ENCODE peak calls at places on chromosomes 2 and 18, in four cellular contexts. F is WTC11, J is heart left ventricle, P is thoracic aorta. Q is an unnamed sample.

GRCh38 chr2:215437614-215438013 is 1.7 kb upstream of the FN1 start:
- DNase-seq in P (no peak), J (no peak), F (no peak), Q (no peak)

GRCh38 chr2:88545118-88545517 is 82.1 kb downstream of the EIF2AK3 start:
- DNase-seq in J (no peak), F (peak; percentile 54), P (no peak), Q (no peak)

GRCh38 chr2:236642584-236643291 is 73.1 kb downstream of the ACKR3 start:
- DNase-seq in F (no peak), P (peak; percentile 93), J (peak; percentile 94), Q (peak; percentile 84)

GRCh38 chr2:36356990-36357505 is 1.5 kb downstream of the CRIM1 start:
- DNase-seq in F (no peak), P (no peak), J (peak; percentile 45), Q (no peak)

GRCh38 chr2:70984576-70985282 is 6.3 kb downstream of the ANKRD53 start:
- DNase-seq in P (no peak), F (peak; percentile 85), J (peak; percentile 60), Q (peak; percentile 47)

GRCh38 chr2:4678937-4679336 is 975.6 kb downstream of the DCDC2C start:
- DNase-seq in F (no peak), J (no peak), P (no peak), Q (no peak)

GRCh38 chr2:56025469-56026193 is 102.0 kb upstream of the EFEMP1 start:
- DNase-seq in P (no peak), J (no peak), F (no peak), Q (no peak)

GRCh38 chr2:219736196-219736595 is 108.8 kb downstream of the SLC4A3 start:
- DNase-seq in J (no peak), F (no peak), P (no peak), Q (no peak)

GRCh38 chr2:54957321-54957999 is 92.8 kb downstream of the RTN4 start:
- DNase-seq in P (no peak), J (no peak), F (peak; percentile 40), Q (no peak)

GRCh38 chr2:84766791-84767190 is 114.1 kb downstream of the TRABD2A start:
- DNase-seq in P (no peak), J (no peak), F (no peak), Q (no peak)

GRCh38 chr18:50707841-50708240 is 112.0 kb downstream of the MRO start:
- DNase-seq in F (no peak), P (no peak), J (no peak), Q (no peak)

GRCh38 chr18:75162467-75162866 is 46.5 kb downstream of the PTGR3 start:
- DNase-seq in P (no peak), J (peak; percentile 64), F (no peak), Q (no peak)

GRCh38 chr18:48643262-48643661 is 104.4 kb downstream of the CTIF start:
- DNase-seq in F (no peak), J (no peak), P (no peak), Q (no peak)

GRCh38 chr2:199463708-199464613 is 6.2 kb upstream of the SATB2 start:
- DNase-seq in J (no peak), F (peak; percentile 37), P (no peak), Q (no peak)
- TF ChIP-seq CTCF in J (no peak), F (peak; percentile 4), P (peak; percentile 10), Q (no peak)

GRCh38 chr18:79022603-79023002 is 43.0 kb downstream of the SALL3 start:
- DNase-seq in J (no peak), F (no peak), P (no peak), Q (no peak)
- TF ChIP-seq CTCF in J (no peak), F (no peak), P (no peak), Q (no peak)

GRCh38 chr2:210915912-210916311 is 359.5 kb downstream of the CPS1 start:
- DNase-seq in P (no peak), J (no peak), F (no peak), Q (no peak)

GRCh38 chr2:210922419-210922818 is 366.0 kb downstream of the CPS1 start:
- DNase-seq in J (no peak), P (no peak), F (no peak), Q (no peak)

GRCh38 chr2:210912779-210913178 is 356.4 kb downstream of the CPS1 start:
- DNase-seq in J (no peak), P (no peak), F (no peak), Q (no peak)

GRCh38 chr2:210913461-210913860 is 357.1 kb downstream of the CPS1 start:
- DNase-seq in F (no peak), P (no peak), J (no peak), Q (no peak)

DNA sequence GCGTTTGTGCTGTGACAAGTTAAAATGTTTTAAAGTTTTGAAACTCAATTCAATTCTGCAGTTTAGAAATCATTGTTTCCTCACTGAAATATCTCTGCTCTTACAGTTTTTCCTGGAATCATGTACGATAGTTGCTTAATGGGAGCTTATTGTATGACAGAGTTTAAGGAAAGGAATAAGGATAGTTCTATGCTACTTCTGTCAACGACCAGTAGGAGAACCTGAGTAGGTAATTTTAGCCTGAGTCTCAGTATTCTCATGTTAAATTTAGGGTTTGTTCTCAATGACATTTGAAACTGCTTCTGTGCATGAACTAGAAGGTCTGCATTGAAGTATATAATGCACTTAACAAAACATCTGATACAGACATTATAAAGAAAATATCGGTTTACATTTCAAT is 361.1 kb downstream of the CPS1 start:
- DNase-seq in F (no peak), J (no peak), P (no peak), Q (no peak)
- TF ChIP-seq CTCF in F (no peak), J (no peak), P (no peak), Q (no peak)

DNA sequence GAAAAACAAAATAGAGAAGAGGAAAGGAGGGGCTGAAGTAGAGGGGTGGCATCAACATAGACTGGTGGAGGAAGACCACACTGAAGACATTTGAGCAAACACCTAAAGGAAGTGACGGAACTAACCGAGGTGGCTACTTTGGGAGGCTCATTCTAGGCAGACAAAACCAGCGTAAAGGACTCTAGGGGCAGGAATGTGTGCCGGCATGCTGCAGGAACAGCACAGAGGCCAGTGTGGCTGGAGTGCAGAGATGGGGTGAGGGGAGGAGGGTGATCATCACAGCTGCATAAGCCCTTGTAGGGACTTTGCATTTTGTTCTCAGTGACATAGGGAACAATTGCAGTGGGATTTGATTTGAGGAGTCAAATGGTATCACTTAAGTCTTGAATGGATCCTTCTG is 253.5 kb downstream of the NCKAP5 start:
- DNase-seq in P (no peak), J (no peak), F (peak; percentile 21), Q (no peak)
- TF ChIP-seq CTCF in P (no peak), J (no peak), F (no peak), Q (no peak)

GRCh38 chr18:63951302-63951705 is 2.2 kb downstream of the HMSD start:
- DNase-seq in P (no peak), J (no peak), F (no peak), Q (no peak)
- TF ChIP-seq CTCF in P (no peak), J (no peak), F (no peak), Q (no peak)

Q was measured in omental fat pad.